ENCODE peak calls at places on chromosomes 3 and 15, in eight cellular contexts. S, L, O, U, E, N, R and D are unnamed samples.

GRCh38 chr15:39974656-39975230 is 40.8 kb downstream of the EIF2AK4 start:
- DNase-seq in R (no peak), N (no peak), O (no peak), U (no peak), S (no peak), L (no peak), E (no peak), D (no peak)

GRCh38 chr15:67124911-67125588 is 59.6 kb downstream of the SMAD3 start:
- DNase-seq in O (no peak), N (peak), E (peak), R (peak), S (no peak), U (no peak), L (no peak), D (no peak)

GRCh38 chr15:67059127-67059553 is 6.3 kb upstream of the SMAD3 start:
- DNase-seq in R (no peak), L (no peak), E (no peak), U (no peak), O (no peak), S (no peak), N (no peak), D (no peak)

GRCh38 chr3:187006884-187007630 is 76.7 kb downstream of the ST6GAL1 start:
- DNase-seq in S (no peak), N (no peak), R (no peak), L (no peak), E (no peak), U (no peak), O (no peak), D (no peak)

GRCh38 chr3:122251428-122251827 is 68.0 kb downstream of the CASR start:
- DNase-seq in L (no peak), O (no peak), E (no peak), R (no peak), N (no peak), S (no peak), U (no peak), D (no peak)

GRCh38 chr3:154095832-154096421 is 25.3 kb upstream of the ARHGEF26 start:
- DNase-seq in L (no peak), O (no peak), N (peak), E (no peak), R (peak), S (no peak), U (no peak), D (no peak)

GRCh38 chr3:9396301-9396631 is 1.1 kb upstream of the SETD5 start:
- DNase-seq in N (peak), R (peak), S (peak), U (peak), O (peak), L (peak), E (peak), D (peak)

GRCh38 chr3:64445318-64446300 is 220.3 kb upstream of the PRICKLE2 start:
- DNase-seq in O (no peak), E (no peak), S (no peak), N (peak), R (no peak), U (peak), L (no peak), D (no peak)

GRCh38 chr3:88000853-88001252 is 58.0 kb downstream of the CGGBP1 start:
- DNase-seq in O (no peak), S (no peak), E (no peak), N (peak), R (no peak), U (peak), L (no peak), D (no peak)

DNA sequence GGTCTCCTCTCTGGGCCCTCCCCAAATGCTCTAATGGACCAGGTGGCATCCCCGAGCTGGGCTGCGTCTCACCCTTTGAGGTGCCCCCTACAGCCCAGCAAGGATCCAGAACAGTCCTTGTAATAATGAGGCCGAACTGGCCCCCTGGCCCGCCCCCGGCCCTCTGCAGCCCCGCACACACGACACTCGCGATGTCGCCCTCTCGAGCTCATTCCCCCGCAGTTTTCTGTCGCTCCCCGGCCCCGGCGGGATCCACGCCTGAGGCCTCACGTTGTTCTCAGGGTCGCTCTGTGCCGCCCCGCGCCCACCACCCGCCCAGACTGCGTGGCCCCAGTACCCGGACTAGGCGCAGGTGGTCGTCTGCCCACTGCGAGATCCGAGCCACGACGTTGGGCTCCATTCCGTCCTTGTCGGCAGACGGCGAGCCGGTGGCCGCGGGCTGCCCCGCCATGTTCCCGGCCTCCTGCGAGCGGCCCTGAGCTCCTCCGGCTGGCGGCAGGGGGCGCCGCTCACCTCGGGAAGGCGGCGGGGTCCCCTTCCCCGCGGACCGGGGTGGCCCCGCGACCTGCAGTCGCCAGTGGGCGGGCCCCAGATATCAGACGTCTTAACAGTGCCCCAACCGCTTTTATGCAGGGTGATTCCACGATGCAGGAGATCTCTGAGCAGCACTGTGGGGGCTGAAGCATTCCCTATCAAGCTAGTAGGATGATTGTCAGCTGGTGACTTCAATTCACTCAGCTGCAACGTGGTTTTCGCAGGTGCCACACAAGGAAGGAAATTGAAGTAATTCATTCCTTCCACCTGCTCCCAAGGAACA is at the start of gene C3orf33:
- DNase-seq in U (peak), R (peak), E (peak), S (peak), N (peak), L (peak), O (no peak), D (peak)
- H3K27ac ChIP-seq in U (peak), R (peak), E (peak), S (peak), N (peak), L (peak), O (peak), D (peak)

GRCh38 chr3:99562138-99562537 is 76.3 kb upstream of the COL8A1 start:
- DNase-seq in S (no peak), R (no peak), O (no peak), N (peak), E (no peak), U (peak), L (no peak), D (no peak)

GRCh38 chr3:99561056-99561455 is 77.3 kb upstream of the COL8A1 start:
- DNase-seq in S (no peak), R (no peak), E (no peak), U (no peak), N (no peak), L (no peak), O (no peak), D (no peak)

GRCh38 chr3:99562990-99563607 is 75.3 kb upstream of the COL8A1 start:
- DNase-seq in U (no peak), N (no peak), R (no peak), S (no peak), O (no peak), E (no peak), L (no peak), D (no peak)

GRCh38 chr3:99568936-99569335 is 69.5 kb upstream of the COL8A1 start:
- DNase-seq in R (no peak), S (no peak), N (no peak), O (no peak), U (no peak), E (no peak), L (no peak), D (no peak)

GRCh38 chr3:99565316-99565715 is 73.1 kb upstream of the COL8A1 start:
- DNase-seq in S (no peak), O (no peak), L (no peak), E (no peak), R (no peak), N (no peak), U (no peak), D (no peak)
- H3K27ac ChIP-seq in S (no peak), O (no peak), L (no peak), E (no peak), R (no peak), N (no peak), U (no peak), D (no peak)

GRCh38 chr3:185153861-185154629 is 1.2 kb upstream of the C3orf70 start:
- DNase-seq in U (no peak), L (no peak), N (no peak), O (no peak), R (no peak), S (no peak), E (no peak), D (peak)
- H3K27ac ChIP-seq in U (no peak), L (peak), N (no peak), O (no peak), R (no peak), S (no peak), E (no peak), D (peak)

GRCh38 chr15:73628976-73629854 is 4.0 kb downstream of the NPTN start:
- DNase-seq in R (no peak), L (no peak), S (no peak), E (no peak), U (peak), O (no peak), N (no peak), D (no peak)

GRCh38 chr15:73630030-73630429 is 3.2 kb downstream of the NPTN start:
- DNase-seq in S (no peak), U (no peak), R (no peak), L (no peak), O (no peak), E (no peak), N (peak), D (no peak)

GRCh38 chr15:73631915-73632669 is 1.1 kb downstream of the NPTN start:
- DNase-seq in N (peak), S (no peak), U (peak), O (no peak), R (no peak), L (no peak), E (peak), D (no peak)

GRCh38 chr15:73632670-73633058 is 525 bp downstream of the NPTN start:
- DNase-seq in U (peak), E (peak), S (no peak), R (no peak), O (no peak), N (no peak), L (no peak), D (no peak)

GRCh38 chr15:73630796-73631471 is 2.3 kb downstream of the NPTN start:
- DNase-seq in S (no peak), L (no peak), U (no peak), E (no peak), R (no peak), N (no peak), O (no peak), D (no peak)
- H3K27ac ChIP-seq in S (no peak), L (peak), U (peak), E (peak), R (no peak), N (peak), O (peak), D (peak)

DNA sequence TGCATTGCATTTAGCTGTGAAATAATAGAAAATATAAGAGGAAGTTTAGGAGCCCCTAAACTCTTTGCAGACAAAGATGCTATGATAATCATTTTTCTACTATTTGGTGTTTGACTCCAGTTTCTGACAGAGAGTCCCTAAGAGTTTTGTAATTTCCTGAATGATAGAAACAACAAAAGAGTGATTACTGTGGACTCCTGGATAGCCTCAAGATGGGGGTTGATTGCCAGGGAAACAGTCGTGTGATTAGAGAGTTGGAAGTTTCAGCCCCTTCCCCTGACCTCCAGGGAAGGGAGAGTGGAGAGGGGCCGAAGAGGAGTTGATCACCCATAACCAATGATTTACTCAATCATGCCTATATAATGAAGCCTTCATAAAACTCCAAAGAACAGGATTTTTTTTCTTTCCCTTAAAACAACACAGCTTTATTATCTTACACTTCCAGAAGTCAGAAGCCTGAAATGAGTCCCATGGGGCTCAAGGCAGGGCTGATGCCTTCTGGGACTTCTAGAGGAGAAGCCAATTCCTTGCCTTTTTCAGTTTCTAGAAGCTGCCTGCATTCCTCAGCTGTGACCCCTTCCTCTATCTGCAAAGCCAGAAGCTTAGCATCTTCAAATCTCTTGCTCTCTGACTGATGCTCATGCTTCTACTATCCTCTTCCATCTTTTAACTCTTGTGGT is 292.3 kb upstream of the ZPLD1 start:
- DNase-seq in L (no peak), E (no peak), S (no peak), O (no peak), R (no peak), U (no peak), N (no peak), D (no peak)
- H3K27ac ChIP-seq in L (no peak), E (no peak), S (no peak), O (no peak), R (no peak), U (no peak), N (peak), D (no peak)

GRCh38 chr15:36886135-36887011 is 214.0 kb downstream of the MEIS2 start:
- DNase-seq in N (no peak), R (no peak), E (no peak), O (no peak), S (no peak), L (no peak), U (no peak), D (no peak)

GRCh38 chr15:36885709-36886108 is 214.6 kb downstream of the MEIS2 start:
- DNase-seq in O (no peak), E (no peak), L (no peak), R (no peak), U (no peak), N (peak), S (no peak), D (no peak)

GRCh38 chr15:36884404-36885335 is 215.7 kb downstream of the MEIS2 start:
- DNase-seq in S (no peak), E (no peak), R (no peak), O (no peak), N (no peak), L (no peak), U (no peak), D (no peak)

GRCh38 chr15:36887214-36888017 is 212.9 kb downstream of the MEIS2 start:
- DNase-seq in E (no peak), R (no peak), S (no peak), O (no peak), U (peak), L (no peak), N (peak), D (no peak)

DNA sequence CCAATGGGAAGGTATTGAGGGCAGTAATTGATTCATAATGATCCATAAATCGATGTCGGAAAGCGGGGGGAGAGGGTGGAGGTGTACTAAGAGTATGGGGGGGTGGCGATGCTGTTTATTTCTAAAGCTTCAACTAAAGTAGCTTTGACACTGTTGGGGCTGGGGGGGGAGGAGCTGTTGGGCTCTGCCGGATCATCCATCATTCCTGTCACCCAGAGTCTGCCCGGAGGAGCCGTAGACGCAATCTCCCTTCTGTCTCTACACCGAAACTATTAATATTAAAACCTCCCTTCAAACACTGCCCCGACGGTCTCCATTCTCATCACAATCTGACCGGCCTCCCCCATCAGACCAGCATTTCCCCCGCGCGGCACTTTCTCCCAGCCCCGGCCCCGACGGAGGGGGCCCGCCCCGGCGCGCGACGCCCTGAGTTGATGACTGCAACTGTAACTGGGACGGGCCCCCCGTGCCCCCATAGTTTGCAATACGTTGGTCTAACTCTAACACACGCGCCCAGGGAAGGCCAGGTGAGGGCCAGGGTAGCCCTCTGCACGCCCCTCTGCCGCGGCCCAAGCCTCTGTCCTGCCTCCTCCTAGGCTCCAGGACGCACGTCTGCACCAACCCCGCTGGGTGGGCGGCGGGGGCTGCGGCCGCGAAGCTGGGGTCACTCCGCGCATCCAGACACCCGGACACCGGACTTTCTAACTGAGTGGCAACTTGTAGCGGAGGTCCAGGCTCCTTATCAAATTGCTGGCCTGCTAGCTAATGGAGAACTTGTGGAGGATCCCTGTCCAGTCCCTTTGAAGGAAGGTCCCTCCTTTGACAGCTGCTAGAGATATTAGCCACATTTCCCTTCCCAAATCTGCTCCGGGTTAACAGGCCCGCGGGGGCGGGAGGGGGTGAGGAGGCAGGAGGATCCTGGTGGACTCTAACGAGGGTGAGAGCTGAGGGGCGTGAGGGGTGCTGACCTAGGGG is 212.0 kb downstream of the MEIS2 start:
- DNase-seq in E (no peak), L (no peak), O (no peak), S (no peak), R (no peak), N (peak), U (peak), D (no peak)
- H3K27ac ChIP-seq in E (no peak), L (peak), O (no peak), S (no peak), R (no peak), N (no peak), U (peak), D (no peak)

GRCh38 chr15:70876683-70877082 is 15.6 kb downstream of the THAP10 start:
- DNase-seq in U (no peak), O (no peak), S (no peak), N (no peak), L (no peak), E (no peak), R (no peak), D (no peak)
- H3K27ac ChIP-seq in U (no peak), O (no peak), S (no peak), N (no peak), L (no peak), E (no peak), R (no peak), D (no peak)

GRCh38 chr3:150744041-150745026 is 18.6 kb downstream of the SIAH2 start:
- DNase-seq in U (no peak), O (peak), R (no peak), N (no peak), E (no peak), L (no peak), S (no peak), D (no peak)

GRCh38 chr3:150743508-150743907 is 19.5 kb downstream of the SIAH2 start:
- DNase-seq in U (no peak), R (no peak), E (no peak), O (peak), N (no peak), L (no peak), S (no peak), D (no peak)

GRCh38 chr3:150741497-150742140 is 21.4 kb downstream of the SIAH2 start:
- DNase-seq in O (no peak), S (no peak), L (no peak), N (no peak), E (no peak), U (no peak), R (no peak), D (no peak)

GRCh38 chr3:150742141-150742523 is 20.8 kb downstream of the SIAH2 start:
- DNase-seq in N (no peak), E (no peak), L (no peak), O (peak), U (no peak), R (no peak), S (no peak), D (no peak)

DNA sequence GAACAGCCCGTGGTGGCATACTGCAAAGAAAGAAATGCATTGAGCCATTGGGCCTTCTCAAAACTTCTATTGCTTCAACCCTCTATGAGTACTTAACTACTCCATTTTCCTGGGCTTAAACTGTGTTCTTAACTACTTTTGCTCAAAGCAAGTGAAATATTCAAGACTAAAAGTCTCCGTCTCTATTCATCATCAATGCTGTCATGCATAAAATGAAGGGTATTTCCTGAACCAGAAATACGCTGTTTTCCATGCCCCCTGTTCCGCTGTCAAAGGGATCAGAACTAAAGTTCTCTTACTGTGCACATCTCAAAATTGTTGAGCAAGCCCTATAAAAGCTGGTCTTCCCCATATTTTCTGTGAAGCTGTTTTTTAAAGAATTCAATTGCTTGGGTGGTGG is 20.3 kb downstream of the SIAH2 start:
- DNase-seq in U (no peak), E (no peak), L (no peak), S (no peak), O (no peak), R (no peak), N (no peak), D (no peak)
- H3K27ac ChIP-seq in U (no peak), E (no peak), L (no peak), S (no peak), O (peak), R (no peak), N (no peak), D (no peak)